ENCODE peak calls at places on chromosomes 7 and 10, in nine cellular contexts. L is A549, R is GM12865, W is dorsolateral prefrontal cortex, T is PC-3, K is spleen, P is ovary, N is neural progenitor cell, F is sigmoid colon. Y is an unnamed sample.

GRCh38 chr7:116500071-116500853 is 724 bp downstream of the CAV2 start:
- DNase-seq in W (no peak), F (peak), K (peak), P (peak), L (peak), R (peak), T (peak), N (peak), Y (peak)

GRCh38 chr10:29113251-29113945 is 175.5 kb upstream of the LYZL1 start:
- DNase-seq in F (no peak), K (no peak), L (no peak), R (no peak), W (no peak), N (peak), P (no peak), T (no peak), Y (no peak)

GRCh38 chr7:101998904-101999236 is 181.4 kb downstream of the CUX1 start:
- DNase-seq in W (no peak), K (no peak), L (no peak), N (peak), P (no peak), T (no peak), R (no peak), F (no peak), Y (no peak)

GRCh38 chr7:43123457-43123856 is 11.0 kb downstream of the HECW1 start:
- DNase-seq in N (no peak), F (no peak), R (no peak), P (no peak), L (no peak), W (no peak), T (no peak), K (no peak), Y (no peak)

GRCh38 chr10:132020456-132020855 is 38.7 kb upstream of the BNIP3 start:
- DNase-seq in R (no peak), L (no peak), F (peak), T (no peak), W (no peak), N (no peak), K (no peak), P (no peak), Y (no peak)

GRCh38 chr7:16318989-16319915 is 102.1 kb downstream of the CRPPA start:
- DNase-seq in P (no peak), F (no peak), L (peak), K (no peak), T (peak), N (no peak), W (no peak), R (no peak), Y (peak)

GRCh38 chr7:18257711-18258110 is 230.1 kb upstream of the PRPS1L1 start:
- DNase-seq in K (no peak), R (no peak), F (no peak), N (no peak), L (no peak), W (no peak), T (peak), P (no peak), Y (peak)

GRCh38 chr10:70579234-70580002 is 23.1 kb downstream of the PRF1 start:
- DNase-seq in F (peak), W (no peak), P (no peak), L (no peak), N (no peak), K (no peak), R (peak), T (peak), Y (no peak)

GRCh38 chr7:154259396-154259795 is 207.2 kb downstream of the DPP6 start:
- DNase-seq in T (no peak), F (no peak), P (no peak), K (no peak), W (no peak), L (no peak), R (no peak), N (no peak), Y (no peak)

GRCh38 chr7:96040250-96040772 is 268.0 kb downstream of the DYNC1I1 start:
- DNase-seq in W (no peak), L (no peak), N (no peak), F (no peak), P (no peak), K (no peak), R (no peak), T (no peak), Y (no peak)

GRCh38 chr7:70736715-70737460 is 395.1 kb upstream of the GALNT17 start:
- DNase-seq in L (no peak), T (no peak), F (no peak), R (no peak), K (no peak), N (no peak), P (no peak), W (no peak), Y (peak)

GRCh38 chr7:142508251-142508650 is 241.0 kb upstream of the PRSS1 start:
- DNase-seq in T (peak), W (no peak), R (no peak), P (no peak), N (no peak), K (no peak), F (no peak), L (no peak), Y (no peak)

GRCh38 chr7:85695041-85695990 is 508.5 kb upstream of the SEMA3D start:
- DNase-seq in F (no peak), K (no peak), L (peak), R (no peak), P (no peak), N (no peak), T (peak), W (no peak), Y (no peak)

GRCh38 chr7:101581891-101582290 is 47.2 kb downstream of the MYL10 start:
- DNase-seq in K (no peak), R (no peak), F (no peak), N (no peak), L (no peak), T (no peak), P (no peak), W (no peak), Y (peak)

GRCh38 chr7:101172005-101172853 is 6.9 kb upstream of the VGF start:
- DNase-seq in R (no peak), W (no peak), K (no peak), F (no peak), T (no peak), L (no peak), N (peak), P (no peak), Y (no peak)

GRCh38 chr7:74569501-74570075 is 87.9 kb upstream of the GTF2I start:
- DNase-seq in F (no peak), N (no peak), R (no peak), K (no peak), W (no peak), T (no peak), L (no peak), P (no peak), Y (no peak)

GRCh38 chr10:63700209-63700934 is 179.2 kb downstream of the REEP3 start:
- DNase-seq in F (no peak), K (no peak), P (no peak), N (no peak), R (no peak), T (peak), W (no peak), L (peak), Y (peak)

GRCh38 chr7:50022991-50023390 is 70.1 kb downstream of the ZPBP start:
- DNase-seq in K (no peak), W (no peak), N (no peak), P (no peak), F (no peak), L (no peak), T (no peak), R (peak), Y (no peak)

GRCh38 chr7:90980545-90980944 is 283.7 kb upstream of the FZD1 start:
- DNase-seq in R (no peak), N (no peak), F (no peak), T (no peak), P (no peak), L (no peak), W (no peak), K (no peak), Y (no peak)

GRCh38 chr7:70208236-70209063 is 610.2 kb downstream of the AUTS2 start:
- DNase-seq in T (no peak), N (no peak), R (no peak), L (peak), K (no peak), P (no peak), F (no peak), W (no peak), Y (peak)

GRCh38 chr7:55558962-55559920 is 13.1 kb downstream of the VOPP1 start:
- DNase-seq in W (no peak), L (no peak), F (no peak), K (no peak), P (no peak), T (no peak), N (no peak), R (no peak), Y (no peak)

GRCh38 chr7:18494821-18495408 is 634 bp upstream of the HDAC9 start:
- DNase-seq in F (no peak), K (no peak), L (no peak), P (no peak), R (peak), W (no peak), N (no peak), T (no peak), Y (peak)

GRCh38 chr10:4312046-4312835 is 513.8 kb upstream of the AKR1E2 start:
- DNase-seq in P (no peak), N (no peak), R (no peak), F (no peak), L (no peak), W (no peak), K (no peak), T (peak), Y (no peak)

GRCh38 chr10:119817991-119818888 is 54.4 kb downstream of the MCMBP start:
- DNase-seq in R (no peak), P (peak), T (no peak), L (no peak), W (peak), K (peak), N (peak), F (peak), Y (peak)

GRCh38 chr10:114042895-114043531 is 653 bp upstream of the ADRB1 start:
- DNase-seq in R (peak), F (peak), K (no peak), N (peak), W (peak), P (no peak), L (peak), T (no peak), Y (peak)

GRCh38 chr10:19817251-19818046 is 1.2 kb downstream of the PLXDC2 start:
- DNase-seq in L (no peak), T (no peak), R (peak), K (peak), W (peak), F (peak), P (peak), N (peak), Y (no peak)

GRCh38 chr7:66741-67140 is 125.6 kb upstream of the FAM20C start:
- DNase-seq in W (no peak), K (peak), P (peak), N (no peak), T (no peak), L (no peak), F (peak), R (no peak), Y (no peak)

GRCh38 chr7:66296-66695 is 126.1 kb upstream of the FAM20C start:
- DNase-seq in L (no peak), R (no peak), T (no peak), F (peak), K (no peak), W (no peak), N (no peak), P (peak), Y (no peak)

GRCh38 chr7:67738-68395 is 124.5 kb upstream of the FAM20C start:
- DNase-seq in F (peak), P (peak), K (peak), N (peak), L (no peak), T (peak), W (no peak), R (no peak), Y (no peak)

GRCh38 chr7:65554-65953 is 126.8 kb upstream of the FAM20C start:
- DNase-seq in K (no peak), N (no peak), W (no peak), F (peak), R (no peak), P (peak), L (no peak), T (no peak), Y (peak)

GRCh38 chr7:68629-69028 is 123.7 kb upstream of the FAM20C start:
- DNase-seq in K (peak), W (no peak), R (no peak), P (peak), F (peak), T (no peak), N (no peak), L (peak), Y (no peak)
- TF ChIP-seq CTCF in K (no peak), W (no peak), R (no peak), P (no peak), F (no peak), T (no peak), N (peak), L (no peak), Y (peak)

DNA sequence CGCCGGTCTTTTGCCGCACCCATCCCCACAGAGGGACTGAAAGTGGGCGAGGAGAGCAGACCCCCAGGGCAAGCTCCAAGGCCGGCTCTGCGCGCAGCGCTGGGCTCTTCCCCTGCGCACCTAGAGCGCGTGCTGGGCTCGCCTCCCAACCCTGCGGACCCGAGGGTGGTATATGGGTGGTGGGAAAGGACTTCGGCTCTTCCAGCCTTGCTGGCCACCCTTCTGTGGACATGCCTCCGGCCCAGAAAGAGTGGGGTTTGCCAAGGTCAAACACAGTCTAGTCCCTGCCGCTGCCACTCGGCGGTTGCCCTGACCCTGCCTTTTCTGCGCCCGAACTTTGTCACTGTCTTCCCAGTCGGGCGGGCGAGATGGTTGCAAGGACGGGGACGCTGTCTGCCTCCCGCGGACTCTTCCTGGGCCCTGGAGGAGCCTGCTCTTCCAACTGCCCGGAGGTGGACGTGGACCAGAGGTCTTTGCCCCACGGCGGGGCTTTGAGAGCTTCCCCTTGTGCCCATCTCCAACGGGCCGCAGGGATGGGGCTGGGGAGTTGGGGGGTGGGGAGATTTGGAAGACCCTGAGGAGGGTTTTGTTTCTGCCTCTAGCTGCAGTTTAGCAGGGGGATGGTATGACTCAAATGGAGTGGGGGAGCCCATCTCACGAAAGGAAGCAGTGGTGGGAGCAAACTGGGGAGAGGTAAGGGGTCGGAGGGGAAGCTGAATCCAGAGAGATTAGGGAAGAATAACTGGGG is 1.5 kb downstream of the ADCY1 start:
- DNase-seq in K (peak), W (no peak), L (no peak), P (no peak), R (no peak), T (no peak), F (peak), N (no peak), Y (no peak)
- H3K4me3 ChIP-seq in K (peak), W (peak), L (peak), P (no peak), R (no peak), T (peak), F (no peak), N (peak), Y (no peak)

GRCh38 chr7:114953724-114954123 is 31.8 kb downstream of the MDFIC start:
- DNase-seq in W (no peak), F (no peak), K (no peak), R (no peak), P (no peak), T (peak), N (no peak), L (no peak), Y (no peak)
- TF ChIP-seq CTCF in W (no peak), F (no peak), K (no peak), R (no peak), P (no peak), T (peak), N (no peak), L (no peak), Y (no peak)

GRCh38 chr7:137981175-137981574 is 20.7 kb downstream of the CREB3L2 start:
- DNase-seq in F (no peak), L (peak), R (no peak), N (no peak), K (no peak), P (no peak), W (no peak), T (peak), Y (no peak)
- H3K4me3 ChIP-seq in F (no peak), L (no peak), R (peak), N (no peak), K (no peak), P (no peak), W (no peak), T (no peak), Y (no peak)

GRCh38 chr10:60495357-60495756 is 105.7 kb upstream of the ANK3 start:
- DNase-seq in K (no peak), W (no peak), L (no peak), P (no peak), F (no peak), R (no peak), T (peak), N (no peak), Y (no peak)
- TF ChIP-seq CTCF in K (no peak), W (no peak), L (no peak), P (no peak), F (no peak), R (no peak), T (peak), N (no peak), Y (no peak)

DNA sequence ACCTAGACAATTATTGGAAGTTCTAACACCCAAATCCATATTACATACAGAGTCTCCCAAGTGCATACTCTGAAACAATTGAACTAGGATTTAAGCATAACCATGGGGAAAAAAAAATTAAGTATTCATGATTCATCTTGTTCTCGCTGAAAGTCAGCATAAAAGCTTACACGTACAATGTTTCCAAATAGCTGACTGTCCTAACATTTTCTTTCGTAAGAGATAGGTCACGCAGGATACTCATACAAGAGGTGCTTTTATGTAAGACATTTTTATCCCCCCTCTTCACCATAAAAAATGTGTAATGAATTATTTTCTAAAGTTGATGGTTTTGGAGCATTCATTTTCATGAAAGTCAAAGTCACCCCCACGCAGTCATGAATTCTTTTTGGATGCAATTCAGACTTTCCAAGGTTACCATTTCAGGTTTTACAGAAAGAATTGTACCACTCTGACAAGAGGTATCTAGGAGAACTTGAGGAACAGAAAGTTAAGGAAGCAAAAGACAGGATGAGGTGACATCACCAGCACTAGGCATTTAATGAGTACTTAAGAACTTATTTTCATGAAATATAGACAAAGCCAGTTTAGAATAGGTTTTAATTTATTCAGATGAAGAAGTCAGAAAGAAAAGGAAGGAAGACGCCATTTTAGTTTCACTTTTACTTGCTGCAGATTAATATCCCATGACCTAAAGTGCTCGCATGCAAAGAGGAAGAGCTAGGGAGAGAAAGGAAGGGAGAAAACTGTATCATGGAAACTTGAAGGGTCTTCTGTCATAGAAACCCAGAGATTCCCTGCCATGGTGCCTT is 55.8 kb downstream of the TMEM26 start:
- DNase-seq in N (no peak), F (no peak), P (no peak), R (no peak), T (no peak), W (no peak), L (peak), K (no peak), Y (peak)
- H3K4me3 ChIP-seq in N (no peak), F (no peak), P (peak), R (no peak), T (no peak), W (no peak), L (peak), K (no peak), Y (peak)

DNA sequence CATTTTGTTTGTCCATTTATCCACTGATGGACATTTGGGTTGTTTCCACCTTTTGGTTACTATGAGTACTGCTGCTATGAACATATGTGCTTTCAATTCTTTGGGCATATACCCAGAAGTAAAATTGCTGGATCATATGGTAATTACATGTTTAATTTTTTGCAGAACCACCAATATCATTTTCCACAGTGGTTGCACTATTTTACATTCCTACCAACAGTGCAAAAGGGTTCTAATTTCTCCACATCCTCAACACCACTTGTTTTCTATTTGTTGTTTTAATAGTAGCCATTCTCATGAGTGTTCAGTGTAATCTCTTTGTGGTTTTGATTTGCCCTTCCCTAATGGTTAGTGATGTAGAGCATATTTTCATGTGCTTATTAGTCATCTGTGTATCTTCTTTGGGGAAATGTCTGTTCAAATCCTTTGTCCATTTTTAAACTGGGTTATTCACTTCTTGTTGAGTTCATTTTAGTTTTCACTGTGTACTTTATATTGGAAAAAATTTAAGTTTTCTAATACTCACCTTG is 101.9 kb downstream of the HIBADH start:
- DNase-seq in R (no peak), F (no peak), P (no peak), T (peak), N (no peak), L (no peak), W (no peak), K (no peak), Y (peak)
- TF ChIP-seq CTCF in R (no peak), F (no peak), P (no peak), T (peak), N (no peak), L (no peak), W (no peak), K (no peak), Y (peak)

DNA sequence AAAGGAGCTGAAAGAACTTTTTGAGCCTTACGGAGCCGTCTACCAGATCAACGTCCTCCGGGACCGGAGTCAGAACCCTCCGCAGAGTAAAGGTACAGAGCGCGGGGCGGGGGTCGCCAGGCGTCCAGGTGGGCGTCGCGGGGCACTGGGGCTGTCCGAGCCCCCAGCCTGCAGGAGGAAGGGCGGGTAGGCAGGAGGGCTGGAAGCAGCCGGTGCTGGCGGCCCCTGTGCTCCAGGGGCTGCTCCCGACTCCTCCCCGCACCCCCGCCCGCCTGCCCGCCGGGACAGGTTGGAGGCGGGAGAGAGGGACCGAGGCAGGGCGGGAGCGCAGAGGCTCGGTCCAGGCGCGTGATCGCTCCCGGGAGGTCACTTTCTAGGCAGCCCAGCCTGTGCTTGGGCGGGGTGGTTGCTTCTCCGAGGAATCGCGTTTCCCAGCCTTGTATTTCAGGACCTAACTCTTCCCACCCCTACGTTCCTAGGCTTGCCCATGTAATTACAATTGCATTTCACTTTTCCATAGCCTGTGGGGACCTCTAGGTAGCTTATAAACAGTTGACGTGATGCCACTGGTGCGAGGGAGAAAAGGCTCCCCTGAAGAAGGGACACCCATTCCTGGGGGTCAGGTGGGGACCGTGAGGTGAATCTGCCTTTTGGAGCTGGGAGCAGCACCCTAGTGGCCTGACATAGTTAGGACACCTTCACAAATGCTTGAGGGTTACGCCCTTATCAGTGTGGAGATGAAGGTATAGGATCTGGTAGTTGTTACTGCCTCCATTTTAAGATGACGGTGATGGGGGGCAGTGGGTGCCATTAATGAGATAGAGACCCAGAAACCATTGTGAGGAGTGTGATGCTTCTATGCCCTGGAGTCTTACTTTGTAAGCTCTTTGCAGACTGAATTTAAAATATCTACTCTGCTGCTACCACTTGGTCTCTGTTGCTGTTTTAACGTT is 148.2 kb downstream of the CELF2 start:
- DNase-seq in P (peak), L (no peak), F (peak), K (peak), T (no peak), R (peak), N (peak), W (no peak), Y (no peak)
- H3K4me3 ChIP-seq in P (peak), L (no peak), F (peak), K (peak), T (no peak), R (peak), N (peak), W (peak), Y (no peak)